ENCODE peak calls at places on chromosomes 5 and 9, in four cellular contexts. One of them, this sample, is unnamed.

GRCh38 chr9:93996863-93997262 is 41.7 kb upstream of the BARX1 start:
- DNase-seq in kidney epithelial cell: no peak
- DNase-seq in ACHN: no peak
- DNase-seq in CD8-positive, alpha-beta memory T cell: no peak
- DNase-seq in this sample: no peak

GRCh38 chr5:53877243-53877642 is 316.8 kb downstream of the NDUFS4 start:
- DNase-seq in ACHN: no peak
- DNase-seq in kidney epithelial cell: no peak
- DNase-seq in CD8-positive, alpha-beta memory T cell: no peak
- DNase-seq in this sample: peak

GRCh38 chr9:132288956-132289355 is 65.8 kb downstream of the SETX start:
- DNase-seq in kidney epithelial cell: no peak
- DNase-seq in CD8-positive, alpha-beta memory T cell: no peak
- DNase-seq in ACHN: no peak
- DNase-seq in this sample: no peak

GRCh38 chr5:34585601-34586104 is 70.5 kb upstream of the RAI14 start:
- DNase-seq in CD8-positive, alpha-beta memory T cell: no peak
- DNase-seq in kidney epithelial cell: peak
- DNase-seq in ACHN: no peak
- DNase-seq in this sample: no peak

GRCh38 chr5:54678737-54679136 is 161.2 kb downstream of the SNX18 start:
- DNase-seq in kidney epithelial cell: no peak
- DNase-seq in CD8-positive, alpha-beta memory T cell: no peak
- DNase-seq in ACHN: no peak
- DNase-seq in this sample: no peak

GRCh38 chr9:6759114-6759977 is 1.6 kb downstream of the KDM4C start:
- DNase-seq in kidney epithelial cell: peak
- DNase-seq in ACHN: peak
- DNase-seq in CD8-positive, alpha-beta memory T cell: peak
- DNase-seq in this sample: peak

GRCh38 chr5:90477073-90477472 is 2.4 kb downstream of the POLR3G start:
- DNase-seq in ACHN: peak
- DNase-seq in CD8-positive, alpha-beta memory T cell: no peak
- DNase-seq in kidney epithelial cell: no peak
- DNase-seq in this sample: no peak

GRCh38 chr9:105415344-105415980 is 32.4 kb upstream of the FSD1L start:
- DNase-seq in kidney epithelial cell: no peak
- DNase-seq in CD8-positive, alpha-beta memory T cell: peak
- DNase-seq in ACHN: peak
- DNase-seq in this sample: peak

GRCh38 chr9:126851286-126851880 is 9.1 kb upstream of the ZBTB34 start:
- DNase-seq in CD8-positive, alpha-beta memory T cell: no peak
- DNase-seq in ACHN: no peak
- DNase-seq in kidney epithelial cell: no peak
- DNase-seq in this sample: no peak

GRCh38 chr5:100311811-100312210 is 223.4 kb upstream of the FAM174A start:
- DNase-seq in kidney epithelial cell: no peak
- DNase-seq in ACHN: peak
- DNase-seq in CD8-positive, alpha-beta memory T cell: no peak
- DNase-seq in this sample: peak

GRCh38 chr5:172350212-172351181 is 66.9 kb upstream of the UBTD2 start:
- DNase-seq in kidney epithelial cell: no peak
- DNase-seq in CD8-positive, alpha-beta memory T cell: no peak
- DNase-seq in ACHN: no peak
- DNase-seq in this sample: peak

GRCh38 chr9:113668057-113668456 is 204.5 kb downstream of the RGS3 start:
- DNase-seq in CD8-positive, alpha-beta memory T cell: no peak
- DNase-seq in kidney epithelial cell: no peak
- DNase-seq in ACHN: no peak
- DNase-seq in this sample: no peak

GRCh38 chr5:88263349-88263748 is 5.3 kb downstream of the TMEM161B start:
- DNase-seq in ACHN: no peak
- DNase-seq in CD8-positive, alpha-beta memory T cell: no peak
- DNase-seq in kidney epithelial cell: no peak
- DNase-seq in this sample: no peak

GRCh38 chr5:40089269-40089668 is 590.4 kb upstream of the PTGER4 start:
- DNase-seq in CD8-positive, alpha-beta memory T cell: no peak
- DNase-seq in ACHN: no peak
- DNase-seq in kidney epithelial cell: no peak
- DNase-seq in this sample: no peak

GRCh38 chr5:139689631-139690384 is 41.7 kb downstream of the CXXC5 start:
- DNase-seq in CD8-positive, alpha-beta memory T cell: no peak
- DNase-seq in ACHN: peak
- DNase-seq in kidney epithelial cell: no peak
- DNase-seq in this sample: peak

GRCh38 chr5:104189909-104190308 is 627.3 kb upstream of the NUDT12 start:
- DNase-seq in kidney epithelial cell: no peak
- DNase-seq in CD8-positive, alpha-beta memory T cell: no peak
- DNase-seq in ACHN: no peak
- DNase-seq in this sample: no peak

GRCh38 chr9:34049630-34050384 is 1.1 kb upstream of the UBAP2 start:
- DNase-seq in CD8-positive, alpha-beta memory T cell: no peak
- DNase-seq in ACHN: no peak
- DNase-seq in kidney epithelial cell: no peak
- DNase-seq in this sample: peak

GRCh38 chr5:93831449-93831848 is 90.0 kb upstream of the POU5F2 start:
- DNase-seq in ACHN: peak
- DNase-seq in CD8-positive, alpha-beta memory T cell: no peak
- DNase-seq in kidney epithelial cell: peak
- DNase-seq in this sample: no peak

This sample was measured in NCI-H446.